ENCODE peak calls at places on chromosomes 2 and 18, in nine cellular contexts. M is esophagus squamous epithelium, E is adrenal gland, X is cardiac muscle cell, T is sigmoid colon, Q is GM23338, K is neural progenitor cell, W is heart right ventricle, I is heart left ventricle. F is an unnamed sample.
A peak's percentile ranks its signal among the peaks of the same experiment; 100 is the strongest.

GRCh38 chr2:132037527-132038178 is 124.1 kb downstream of the ANKRD30BL start:
- DNase-seq in M (no peak), E (no peak), X (peak; percentile 52), T (peak; percentile 58), Q (peak; percentile 68), K (peak; percentile 83), W (no peak), I (peak; percentile 29), F (no peak)

GRCh38 chr2:158967731-158968395 is 577 bp upstream of the TANC1 start:
- DNase-seq in M (no peak), E (peak; percentile 45), X (peak; percentile 71), T (peak; percentile 76), Q (peak; percentile 79), K (peak; percentile 89), W (peak; percentile 60), I (peak; percentile 55), F (no peak)

GRCh38 chr2:71554706-71555056 is 101.3 kb downstream of the DYSF start:
- DNase-seq in M (no peak), E (no peak), X (no peak), T (no peak), Q (no peak), K (no peak), W (no peak), I (peak; percentile 20), F (no peak)

GRCh38 chr18:22336406-22336805 is 81.3 kb downstream of the CTAGE1 start:
- DNase-seq in M (no peak), E (peak; percentile 65), X (no peak), T (no peak), Q (no peak), K (no peak), W (no peak), I (no peak), F (no peak)

GRCh38 chr2:207385903-207386302 is 143.9 kb upstream of the CREB1 start:
- DNase-seq in M (no peak), E (no peak), X (no peak), T (no peak), Q (no peak), K (no peak), W (no peak), I (no peak), F (no peak)

GRCh38 chr18:56321470-56321869 is 316.9 kb downstream of the TXNL1 start:
- DNase-seq in M (no peak), E (peak; percentile 55), X (peak; percentile 39), T (no peak), Q (no peak), K (no peak), W (peak; percentile 75), I (peak; percentile 68), F (no peak)

GRCh38 chr18:46668694-46669093 is 11.7 kb upstream of the LOXHD1 start:
- DNase-seq in M (no peak), E (no peak), X (no peak), T (no peak), Q (no peak), K (no peak), W (no peak), I (no peak), F (no peak)

GRCh38 chr18:69817335-69817935 is 130.2 kb downstream of the CD226 start:
- DNase-seq in M (no peak), E (no peak), X (no peak), T (no peak), Q (no peak), K (no peak), W (no peak), I (no peak), F (no peak)

GRCh38 chr2:218405365-218406208 is 5.9 kb downstream of the CTDSP1 start:
- DNase-seq in M (no peak), E (no peak), X (peak; percentile 23), T (peak; percentile 80), Q (peak; percentile 67), K (peak; percentile 34), W (peak; percentile 45), I (peak; percentile 42), F (no peak)

GRCh38 chr2:218406209-218406948 is 6.7 kb downstream of the CTDSP1 start:
- DNase-seq in M (peak; percentile 95), E (peak; percentile 97), X (peak; percentile 98), T (peak; percentile 98), Q (peak; percentile 97), K (peak; percentile 98), W (peak; percentile 97), I (peak; percentile 98), F (no peak)

GRCh38 chr2:218403810-218404209 is 4.1 kb downstream of the CTDSP1 start:
- DNase-seq in M (no peak), E (no peak), X (no peak), T (no peak), Q (no peak), K (no peak), W (no peak), I (no peak), F (no peak)

GRCh38 chr2:218402911-218403411 is 3.3 kb downstream of the CTDSP1 start:
- DNase-seq in M (no peak), E (no peak), X (no peak), T (peak; percentile 66), Q (no peak), K (no peak), W (no peak), I (no peak), F (no peak)

GRCh38 chr2:218404351-218405145 is 4.9 kb downstream of the CTDSP1 start:
- DNase-seq in M (no peak), E (no peak), X (no peak), T (peak; percentile 71), Q (no peak), K (peak; percentile 1), W (no peak), I (no peak), F (no peak)
- H3K27ac ChIP-seq in M (peak overlapping the region; percentile 82), E (peak overlapping the region; percentile 63), X (peak overlapping the region; percentile 96), T (peak overlapping the region; percentile 90), Q (peak overlapping the region; percentile 99), K (no peak overlapping the region), W (peak overlapping the region; percentile 95), I (peak overlapping the region; percentile 82), F (no peak overlapping the region)

GRCh38 chr2:26073830-26074229 is 39.9 kb downstream of the RAB10 start:
- DNase-seq in M (no peak), E (no peak), X (no peak), T (no peak), Q (no peak), K (no peak), W (no peak), I (no peak), F (no peak)

GRCh38 chr2:26077291-26077690 is 43.4 kb downstream of the RAB10 start:
- DNase-seq in M (no peak), E (no peak), X (no peak), T (no peak), Q (no peak), K (no peak), W (no peak), I (no peak), F (no peak)

GRCh38 chr2:26078939-26079338 is 45.1 kb downstream of the RAB10 start:
- DNase-seq in M (no peak), E (no peak), X (no peak), T (no peak), Q (no peak), K (no peak), W (no peak), I (no peak), F (no peak)

GRCh38 chr2:26075173-26075572 is 41.3 kb downstream of the RAB10 start:
- DNase-seq in M (no peak), E (no peak), X (no peak), T (no peak), Q (no peak), K (no peak), W (no peak), I (no peak), F (no peak)

DNA sequence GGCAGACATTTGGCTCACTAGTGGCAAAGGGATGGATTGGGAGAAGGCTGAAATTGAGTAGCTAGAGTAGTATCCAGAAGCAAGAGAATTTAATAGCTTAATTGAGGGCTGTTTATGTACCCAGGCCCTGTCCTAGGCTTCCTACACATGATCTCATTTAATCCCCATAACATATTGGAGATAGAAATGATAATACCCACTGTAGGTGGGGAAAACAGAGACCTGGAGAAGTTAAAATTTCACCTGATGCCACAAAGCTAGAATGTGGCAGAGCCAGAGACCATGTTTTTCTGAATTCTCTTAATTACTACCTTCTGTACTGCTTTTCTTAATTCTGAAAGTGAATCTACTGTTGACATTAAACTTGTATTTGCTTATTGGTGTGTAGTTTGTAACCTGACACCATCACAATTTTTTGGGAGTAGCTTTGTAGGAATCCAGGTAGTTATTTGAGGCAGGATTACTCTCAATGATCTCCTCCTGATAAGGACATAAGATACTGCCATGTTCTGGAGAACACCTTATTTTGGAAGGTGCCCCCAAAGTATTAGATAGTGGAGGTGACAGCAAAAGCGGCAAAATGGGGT is 42.2 kb downstream of the RAB10 start:
- DNase-seq in M (no peak), E (no peak), X (no peak), T (no peak), Q (no peak), K (no peak), W (no peak), I (no peak), F (no peak)
- H3K4me1 ChIP-seq in M (peaks cover 19% of the 10 kb centered on the region), E (peaks cover 6% of the 10 kb centered on the region), X (peaks cover 3% of the 10 kb centered on the region), T (peaks cover 48% of the 10 kb centered on the region), Q (peaks cover 27% of the 10 kb centered on the region), K (peaks cover 26% of the 10 kb centered on the region), W (peaks cover 35% of the 10 kb centered on the region), I (peaks cover 33% of the 10 kb centered on the region), F (peaks cover 2% of the 10 kb centered on the region)

DNA sequence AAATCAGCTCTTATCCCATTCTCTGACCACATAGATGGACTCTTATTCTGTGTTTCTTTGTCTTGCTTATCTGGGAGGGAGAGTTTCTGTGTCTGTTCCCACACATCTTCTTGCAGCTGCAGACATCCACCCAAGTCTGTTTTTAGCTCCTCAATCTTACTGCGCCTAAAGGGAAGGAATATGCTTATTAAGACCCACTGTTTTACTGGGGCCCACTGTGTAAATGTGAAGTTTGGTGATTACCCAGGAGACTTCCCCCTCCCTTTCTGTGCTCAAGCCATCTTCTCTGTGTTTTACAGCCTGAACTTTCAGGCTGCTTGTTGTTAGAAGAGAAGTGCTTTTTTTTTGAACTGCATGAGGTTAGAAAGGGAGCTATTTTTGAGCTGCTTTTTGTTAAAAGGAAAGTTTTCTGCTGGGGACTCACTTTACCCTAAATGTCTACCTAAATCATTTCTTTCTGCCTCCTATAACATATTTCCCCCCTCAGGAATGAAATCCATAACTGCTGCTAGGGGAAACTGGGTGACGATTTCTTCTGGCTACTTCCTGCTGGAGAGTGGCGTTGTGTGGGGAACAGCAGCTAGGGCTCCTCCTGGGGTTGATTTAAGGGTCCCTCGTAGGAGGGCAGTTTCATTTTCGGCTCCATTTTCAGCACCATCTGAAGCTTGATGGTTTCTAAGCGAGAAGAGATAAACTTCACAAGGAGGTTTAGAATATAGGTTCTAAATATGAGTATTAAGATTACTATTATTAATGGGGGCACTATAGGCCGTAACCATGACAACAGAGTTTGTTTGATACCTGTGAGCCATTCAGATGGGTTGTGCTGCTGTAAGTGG is 39.5 kb upstream of the GMCL1 start:
- DNase-seq in M (no peak), E (no peak), X (no peak), T (no peak), Q (peak; percentile 54), K (no peak), W (no peak), I (no peak), F (no peak)
- H3K4me3 ChIP-seq in M (no peak overlapping the region), E (no peak overlapping the region), X (no peak overlapping the region), T (peak overlapping the region; percentile 30), Q (no peak overlapping the region), K (no peak overlapping the region), W (peak overlapping the region; percentile 4), I (no peak overlapping the region), F (no peak overlapping the region)

DNA sequence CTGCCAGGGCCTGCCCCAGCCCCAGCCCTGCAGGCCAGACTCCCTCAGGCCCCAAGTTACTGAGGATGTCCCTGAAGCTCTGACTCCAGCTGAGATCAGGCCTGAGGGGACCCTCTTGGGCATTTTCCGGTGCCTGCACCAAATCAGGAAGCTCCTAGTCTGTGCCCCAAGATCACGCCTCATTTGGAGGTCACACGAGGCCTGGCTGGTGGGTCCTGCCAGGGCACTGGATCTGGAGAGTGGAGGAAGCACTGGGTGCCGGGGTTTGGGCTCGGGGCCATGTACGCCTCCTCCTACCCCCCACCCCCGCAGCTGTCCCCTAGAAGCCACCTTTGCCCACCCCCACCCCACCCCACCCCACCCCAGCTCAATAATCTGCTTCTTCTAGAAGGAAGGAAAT is 16.2 kb downstream of the SH2D6 start:
- DNase-seq in M (no peak), E (no peak), X (no peak), T (no peak), Q (no peak), K (no peak), W (no peak), I (no peak), F (no peak)
- H3K27ac ChIP-seq in M (peak overlapping the region; percentile 27), E (no peak overlapping the region), X (no peak overlapping the region), T (peak overlapping the region; percentile 80), Q (no peak overlapping the region), K (no peak overlapping the region), W (peak overlapping the region; percentile 93), I (peak overlapping the region; percentile 63), F (no peak overlapping the region)

F was measured in iPS DF 6.9.